ENCODE peak calls at places on chromosomes 3 and 15, in four cellular contexts. Y is CD8-positive, alpha-beta T cell; M is GM23248; P is K562. E is an unnamed sample.

GRCh38 chr3:172601066-172601832 is 78.0 kb upstream of the TNFSF10 start:
- DNase-seq in Y (no peak), M (no peak), P (no peak), E (no peak)

GRCh38 chr15:59532770-59533379 is 78.7 kb upstream of the GCNT3 start:
- DNase-seq in Y (no peak), M (peak; percentile 62), P (peak; percentile 48), E (no peak)

GRCh38 chr3:55471084-55471483 is 16.0 kb downstream of the WNT5A start:
- DNase-seq in Y (no peak), M (no peak), P (no peak), E (no peak)

GRCh38 chr3:101310580-101311375 is 9.6 kb downstream of the IMPG2 start:
- DNase-seq in Y (no peak), M (no peak), P (no peak), E (no peak)

GRCh38 chr3:132695006-132695405 is 27.2 kb downstream of the NPHP3 start:
- DNase-seq in Y (no peak), M (peak; percentile 17), P (no peak), E (no peak)

GRCh38 chr3:97954193-97954827 is 17.9 kb downstream of the RIOX2 start:
- DNase-seq in Y (no peak), M (no peak), P (no peak), E (no peak)

GRCh38 chr15:83205725-83206324 is 1.8 kb downstream of the HDGFL3 start:
- DNase-seq in Y (no peak), M (peak; percentile 56), P (no peak), E (no peak)

GRCh38 chr15:34855893-34856292 is 60.5 kb upstream of the ACTC1 start:
- DNase-seq in Y (no peak), M (peak; percentile 85), P (no peak), E (no peak)

GRCh38 chr15:43511012-43511885 is 6.2 kb upstream of the MAP1A start:
- DNase-seq in Y (no peak), M (peak; percentile 28), P (peak; percentile 25), E (no peak)

GRCh38 chr15:31358163-31358562 is 31.5 kb downstream of the KLF13 start:
- DNase-seq in Y (no peak), M (no peak), P (no peak), E (no peak)

GRCh38 chr3:44674211-44674610 is 25.7 kb downstream of the ZNF35 start:
- DNase-seq in Y (no peak), M (no peak), P (no peak), E (no peak)

GRCh38 chr15:49712846-49713450 is 92.1 kb downstream of the DTWD1 start:
- DNase-seq in Y (no peak), M (no peak), P (no peak), E (no peak)

GRCh38 chr15:85964471-85964870 is 115.2 kb upstream of the AGBL1 start:
- DNase-seq in Y (no peak), M (no peak), P (no peak), E (no peak)
- H3K9me3 ChIP-seq in Y (no peaks in the 10 kb centered on the region), M (no peaks in the 10 kb centered on the region), P (no peaks in the 10 kb centered on the region), E (no peaks in the 10 kb centered on the region)

DNA sequence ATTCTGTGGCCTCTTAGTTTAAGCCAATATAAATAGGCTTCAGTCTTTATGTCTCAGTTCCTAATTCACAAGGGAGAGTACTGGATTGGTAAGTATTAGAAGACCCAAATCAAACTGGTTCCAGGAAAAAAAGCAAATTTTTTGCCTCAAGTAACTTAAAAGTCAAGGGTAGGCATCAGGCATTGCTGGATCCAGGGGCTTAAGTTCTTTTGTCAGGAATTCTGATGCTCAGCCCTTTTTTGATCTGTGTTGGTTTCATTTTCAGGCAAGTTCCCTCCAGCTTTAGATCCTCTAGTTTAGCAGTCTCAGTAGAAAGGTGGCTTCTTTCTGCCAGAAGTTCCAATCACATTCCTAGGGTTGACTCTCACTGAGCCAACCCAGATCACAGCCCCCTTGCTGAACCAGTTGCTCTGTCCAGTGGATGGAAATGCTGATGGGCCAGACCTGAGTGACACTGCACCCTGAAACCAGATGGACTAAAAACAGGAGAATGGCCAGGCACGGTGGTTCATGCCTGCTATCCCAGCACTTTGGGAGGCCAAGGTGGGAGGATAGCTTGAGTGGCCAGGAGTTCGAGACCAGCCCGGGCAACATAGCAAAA is 253.5 kb downstream of the SHQ1 start:
- DNase-seq in Y (no peak), M (no peak), P (no peak), E (no peak)
- H3K9me3 ChIP-seq in Y (no peaks in the 10 kb centered on the region), M (no peaks in the 10 kb centered on the region), P (no peaks in the 10 kb centered on the region), E (no peaks in the 10 kb centered on the region)

DNA sequence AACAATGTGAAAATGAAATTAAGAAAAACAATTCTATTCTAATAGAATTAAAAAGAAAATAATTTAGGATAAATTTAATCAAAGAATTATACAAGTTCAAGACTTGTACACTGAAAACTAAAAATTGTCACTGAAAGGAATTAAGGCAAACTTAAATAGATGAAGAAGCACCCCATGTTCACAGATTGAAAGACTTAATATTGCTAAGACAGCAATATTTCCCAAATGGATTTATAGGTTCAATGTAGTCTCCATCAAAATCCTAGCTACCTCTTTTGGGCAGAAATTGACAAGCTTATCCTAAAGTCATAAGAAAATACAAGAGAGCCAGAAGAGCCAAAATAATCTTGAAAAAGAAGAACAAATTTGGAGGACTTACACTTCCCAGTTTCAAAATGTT is 53.5 kb upstream of the UBE3A start:
- DNase-seq in Y (no peak), M (no peak), P (no peak), E (no peak)
- H3K9me3 ChIP-seq in Y (no peaks in the 10 kb centered on the region), M (no peaks in the 10 kb centered on the region), P (no peaks in the 10 kb centered on the region), E (peaks cover 3% of the 10 kb centered on the region)

GRCh38 chr15:56228854-56229253 is 14.8 kb downstream of the RFX7 start:
- DNase-seq in Y (no peak), M (no peak), P (no peak), E (no peak)

GRCh38 chr15:56227315-56227714 is 16.4 kb downstream of the RFX7 start:
- DNase-seq in Y (no peak), M (no peak), P (no peak), E (no peak)

GRCh38 chr15:56225520-56225919 is 18.2 kb downstream of the RFX7 start:
- DNase-seq in Y (no peak), M (no peak), P (no peak), E (no peak)

GRCh38 chr15:56227780-56228179 is 15.9 kb downstream of the RFX7 start:
- DNase-seq in Y (no peak), M (no peak), P (no peak), E (no peak)

GRCh38 chr15:56228352-56228751 is 15.3 kb downstream of the RFX7 start:
- DNase-seq in Y (no peak), M (no peak), P (no peak), E (no peak)
- H3K9me3 ChIP-seq in Y (no peaks in the 10 kb centered on the region), M (no peaks in the 10 kb centered on the region), P (peaks cover 15% of the 10 kb centered on the region), E (peaks cover 16% of the 10 kb centered on the region)

DNA sequence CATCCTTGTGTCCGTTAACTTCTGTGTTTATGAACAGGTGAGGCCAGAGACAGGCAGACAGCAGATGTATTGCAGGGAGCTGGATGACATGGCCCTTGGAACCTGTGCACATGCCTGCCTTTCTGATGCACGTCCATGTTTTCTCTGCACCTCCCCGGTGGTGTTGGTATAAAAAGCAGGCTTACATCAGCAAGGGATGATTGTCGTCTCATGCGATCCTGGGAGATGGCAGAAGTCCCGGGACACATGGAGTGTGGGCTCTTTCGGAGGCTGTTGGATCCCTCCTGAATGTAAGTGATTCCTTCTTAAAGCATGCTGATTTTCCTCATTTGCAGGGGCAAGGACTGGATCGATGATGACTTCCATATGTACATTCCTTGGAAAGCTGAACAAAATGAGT is 134.8 kb downstream of the SNRPN start:
- DNase-seq in Y (no peak), M (no peak), P (no peak), E (no peak)
- H3K9me3 ChIP-seq in Y (peaks cover 48% of the 10 kb centered on the region), M (no peaks in the 10 kb centered on the region), P (no peaks in the 10 kb centered on the region), E (peaks cover 11% of the 10 kb centered on the region)

GRCh38 chr15:75193976-75194375 is 7.7 kb upstream of the C15orf39 start:
- DNase-seq in Y (no peak), M (no peak), P (no peak), E (no peak)
- H3K9me3 ChIP-seq in Y (no peaks in the 10 kb centered on the region), M (no peaks in the 10 kb centered on the region), P (no peaks in the 10 kb centered on the region), E (no peaks in the 10 kb centered on the region)

DNA sequence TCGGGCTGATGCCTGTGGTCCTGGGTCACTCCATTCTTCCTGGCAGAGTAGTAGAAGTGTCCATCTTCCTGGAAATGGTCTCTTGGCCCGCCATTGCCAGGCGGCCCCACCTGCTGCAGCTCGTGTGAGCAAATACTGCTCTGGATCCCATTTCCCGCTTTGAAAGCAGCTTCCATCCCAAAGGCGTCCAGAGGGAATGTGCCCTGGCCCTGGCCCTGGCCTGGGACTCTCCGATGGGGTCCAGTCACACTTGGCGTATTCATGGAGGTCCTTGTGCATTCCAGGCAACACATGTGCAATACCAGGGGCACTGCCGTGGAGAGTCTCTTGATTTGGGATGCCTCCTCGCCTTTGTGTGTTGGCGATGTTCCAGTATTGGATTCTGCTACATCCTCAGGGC is 111.1 kb downstream of the SNRPN start:
- DNase-seq in Y (no peak), M (no peak), P (no peak), E (no peak)
- H3K9me3 ChIP-seq in Y (peaks cover 99% of the 10 kb centered on the region), M (no peaks in the 10 kb centered on the region), P (no peaks in the 10 kb centered on the region), E (peaks cover 72% of the 10 kb centered on the region)

GRCh38 chr15:29138260-29138659 is 131.4 kb downstream of the NSMCE3 start:
- DNase-seq in Y (no peak), M (no peak), P (no peak), E (no peak)

GRCh38 chr15:29140475-29141172 is 129.0 kb downstream of the NSMCE3 start:
- DNase-seq in Y (no peak), M (no peak), P (no peak), E (no peak)

GRCh38 chr15:29136815-29137214 is 132.8 kb downstream of the NSMCE3 start:
- DNase-seq in Y (no peak), M (no peak), P (no peak), E (no peak)

GRCh38 chr15:29139540-29140459 is 129.8 kb downstream of the NSMCE3 start:
- DNase-seq in Y (peak; percentile 45), M (peak; percentile 62), P (peak; percentile 86), E (no peak)

DNA sequence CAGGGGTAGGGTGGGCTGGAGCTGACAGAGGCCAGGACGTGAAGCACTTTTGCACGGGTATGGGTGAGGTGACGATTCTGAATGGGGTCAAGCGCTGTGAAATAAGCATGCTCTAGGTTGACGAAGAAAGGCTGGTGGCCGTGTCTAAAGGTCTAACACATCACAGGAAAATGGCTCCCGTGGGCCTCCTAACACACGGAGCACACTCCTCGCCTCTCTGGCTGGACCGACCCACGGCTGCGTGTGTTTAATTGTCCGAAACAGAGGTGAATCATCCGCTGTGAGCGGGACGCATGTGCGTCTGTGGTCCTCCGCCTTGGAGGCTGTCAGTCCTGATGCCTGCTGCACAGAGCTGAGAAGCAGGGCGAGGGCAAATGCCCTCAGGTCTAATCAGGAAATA is 130.6 kb downstream of the NSMCE3 start:
- DNase-seq in Y (no peak), M (no peak), P (no peak), E (no peak)
- H3K9me3 ChIP-seq in Y (no peaks in the 10 kb centered on the region), M (no peaks in the 10 kb centered on the region), P (no peaks in the 10 kb centered on the region), E (no peaks in the 10 kb centered on the region)

GRCh38 chr15:53936137-53936536 is 42.1 kb upstream of the UNC13C start:
- DNase-seq in Y (no peak), M (no peak), P (no peak), E (no peak)
- H3K9me3 ChIP-seq in Y (no peaks in the 10 kb centered on the region), M (no peaks in the 10 kb centered on the region), P (no peaks in the 10 kb centered on the region), E (no peaks in the 10 kb centered on the region)

E was measured in Panc1.